ENCODE peak calls at places on chromosomes 6 and 20, in six cellular contexts. L is brain microvascular endothelial cell; M is stimulated activated CD4-positive, alpha-beta T cell treated with anti-CD3 and anti-CD28 coated beads, TNF-alpha, amount 100 ng/mL, for 1 hour; A is activated T-cell treated with anti-CD3 and anti-CD28 coated beads, Interleukin-2, amount 50 U/mL, for 4 hours; K is Kasumi-1; Z is stomach. W is an unnamed sample.
A peak's percentile ranks its signal among the peaks of the same experiment; 100 is the strongest.

GRCh38 chr6:87932361-87932760 is 115.3 kb upstream of the SPACA1 start:
- DNase-seq in L (no peak), M (no peak), A (no peak), K (no peak), Z (no peak), W (no peak)

GRCh38 chr6:39490120-39490519 is 167.6 kb upstream of the KCNK16 start:
- DNase-seq in L (no peak), M (no peak), A (no peak), K (no peak), Z (no peak), W (no peak)

GRCh38 chr20:24995741-24996448 is 3.3 kb upstream of the APMAP start:
- DNase-seq in L (no peak), M (no peak), A (no peak), K (no peak), Z (no peak), W (no peak)

GRCh38 chr6:87293526-87293925 is 28.9 kb upstream of the SMIM8 start:
- DNase-seq in L (no peak), M (no peak), A (no peak), K (no peak), Z (no peak), W (no peak)

GRCh38 chr6:125432014-125432413 is 130.2 kb upstream of the HDDC2 start:
- DNase-seq in L (no peak), M (no peak), A (no peak), K (no peak), Z (no peak), W (no peak)

GRCh38 chr6:16352821-16353438 is 114.5 kb downstream of the GMPR start:
- DNase-seq in L (no peak), M (no peak), A (no peak), K (no peak), Z (no peak), W (no peak)

GRCh38 chr6:161608771-161609170 is 334.9 kb upstream of the AGPAT4 start:
- DNase-seq in L (no peak), M (no peak), A (no peak), K (no peak), Z (no peak), W (no peak)

GRCh38 chr6:87393026-87393622 is 14.6 kb upstream of the CFAP206 start:
- DNase-seq in L (peak; percentile 64), M (no peak), A (peak; percentile 11), K (peak; percentile 90), Z (no peak), W (peak; percentile 45)

GRCh38 chr6:56244089-56244488 is 3.3 kb downstream of the COL21A1 start:
- DNase-seq in L (no peak), M (no peak), A (no peak), K (no peak), Z (no peak), W (no peak)

GRCh38 chr6:160040527-160041264 is 71.8 kb downstream of the IGF2R start:
- DNase-seq in L (no peak), M (no peak), A (no peak), K (no peak), Z (no peak), W (no peak)

GRCh38 chr6:87155920-87156600 is 695 bp downstream of the ZNF292 start:
- DNase-seq in L (peak; percentile 66), M (peak; percentile 42), A (peak; percentile 30), K (peak; percentile 40), Z (peak; percentile 32), W (peak; percentile 33)

GRCh38 chr6:3848925-3849605 is at the start of gene FAM50B:
- DNase-seq in L (peak; percentile 80), M (peak; percentile 86), A (peak; percentile 88), K (no peak), Z (peak; percentile 94), W (peak; percentile 79)

GRCh38 chr6:163165922-163166321 is 248.6 kb upstream of the QKI start:
- DNase-seq in L (no peak), M (no peak), A (no peak), K (no peak), Z (no peak), W (no peak)

GRCh38 chr6:88596801-88597200 is 366.6 kb downstream of the RNGTT start:
- DNase-seq in L (no peak), M (no peak), A (no peak), K (no peak), Z (no peak), W (no peak)

GRCh38 chr6:90169328-90169886 is 127.2 kb downstream of the BACH2 start:
- DNase-seq in L (no peak), M (no peak), A (no peak), K (no peak), Z (no peak), W (no peak)

GRCh38 chr6:141029908-141030307 is 1102.8 kb upstream of the GJE1 start:
- DNase-seq in L (no peak), M (no peak), A (no peak), K (no peak), Z (no peak), W (no peak)